ENCODE peak calls at places on chromosomes 6 and 20, in nine cellular contexts. One of them, this sample, is unnamed.

GRCh38 chr6:43922423-43923375 is 152.7 kb downstream of the VEGFA start:
- DNase-seq in NCI-H146: no peak
- DNase-seq in activated T-cell treated with anti-CD3 and anti-CD28 coated beads for 1 hour: no peak
- DNase-seq in right cardiac atrium: no peak
- DNase-seq in tibial artery: peak; percentile 41
- DNase-seq in germinal center: no peak
- DNase-seq in COLO829: no peak
- DNase-seq in heart right ventricle: no peak
- DNase-seq in KBM-7: no peak
- DNase-seq in this sample: peak; percentile 26

GRCh38 chr6:130964808-130965604 is 98.0 kb downstream of the EPB41L2 start:
- DNase-seq in right cardiac atrium: no peak
- DNase-seq in NCI-H146: no peak
- DNase-seq in tibial artery: no peak
- DNase-seq in germinal center: no peak
- DNase-seq in heart right ventricle: no peak
- DNase-seq in KBM-7: no peak
- DNase-seq in activated T-cell treated with anti-CD3 and anti-CD28 coated beads for 1 hour: no peak
- DNase-seq in COLO829: no peak
- DNase-seq in this sample: no peak

GRCh38 chr6:151536280-151536534 is 42.4 kb downstream of the CCDC170 start:
- DNase-seq in activated T-cell treated with anti-CD3 and anti-CD28 coated beads for 1 hour: no peak
- DNase-seq in tibial artery: no peak
- DNase-seq in COLO829: no peak
- DNase-seq in germinal center: no peak
- DNase-seq in KBM-7: no peak
- DNase-seq in heart right ventricle: no peak
- DNase-seq in NCI-H146: no peak
- DNase-seq in right cardiac atrium: no peak
- DNase-seq in this sample: no peak

GRCh38 chr20:57649617-57650015 is 29.4 kb upstream of the ZBP1 start:
- DNase-seq in activated T-cell treated with anti-CD3 and anti-CD28 coated beads for 1 hour: no peak
- DNase-seq in tibial artery: no peak
- DNase-seq in NCI-H146: no peak
- DNase-seq in COLO829: no peak
- DNase-seq in right cardiac atrium: peak; percentile 31
- DNase-seq in heart right ventricle: no peak
- DNase-seq in KBM-7: no peak
- DNase-seq in germinal center: no peak
- DNase-seq in this sample: no peak

GRCh38 chr20:43558412-43559146 is at the start of gene SGK2:
- DNase-seq in KBM-7: no peak
- DNase-seq in NCI-H146: no peak
- DNase-seq in heart right ventricle: no peak
- DNase-seq in COLO829: no peak
- DNase-seq in germinal center: no peak
- DNase-seq in tibial artery: no peak
- DNase-seq in activated T-cell treated with anti-CD3 and anti-CD28 coated beads for 1 hour: no peak
- DNase-seq in right cardiac atrium: no peak
- DNase-seq in this sample: peak; percentile 52

GRCh38 chr6:15480546-15480945 is 182.3 kb downstream of the DTNBP1 start:
- DNase-seq in activated T-cell treated with anti-CD3 and anti-CD28 coated beads for 1 hour: no peak
- DNase-seq in tibial artery: no peak
- DNase-seq in right cardiac atrium: no peak
- DNase-seq in KBM-7: no peak
- DNase-seq in heart right ventricle: no peak
- DNase-seq in COLO829: no peak
- DNase-seq in NCI-H146: no peak
- DNase-seq in germinal center: no peak
- DNase-seq in this sample: no peak

GRCh38 chr6:10520468-10520867 is 683 bp upstream of the GCNT2 start:
- DNase-seq in heart right ventricle: no peak
- DNase-seq in right cardiac atrium: no peak
- DNase-seq in germinal center: no peak
- DNase-seq in activated T-cell treated with anti-CD3 and anti-CD28 coated beads for 1 hour: no peak
- DNase-seq in NCI-H146: no peak
- DNase-seq in tibial artery: no peak
- DNase-seq in COLO829: no peak
- DNase-seq in KBM-7: peak; percentile 41
- DNase-seq in this sample: peak; percentile 74

GRCh38 chr6:38488876-38489275 is 150.9 kb downstream of the BTBD9 start:
- DNase-seq in activated T-cell treated with anti-CD3 and anti-CD28 coated beads for 1 hour: no peak
- DNase-seq in tibial artery: no peak
- DNase-seq in germinal center: no peak
- DNase-seq in NCI-H146: no peak
- DNase-seq in right cardiac atrium: no peak
- DNase-seq in KBM-7: no peak
- DNase-seq in COLO829: no peak
- DNase-seq in heart right ventricle: no peak
- DNase-seq in this sample: no peak

GRCh38 chr6:25263602-25264001 is 15.6 kb upstream of the CARMIL1 start:
- DNase-seq in COLO829: peak; percentile 53
- DNase-seq in tibial artery: no peak
- DNase-seq in right cardiac atrium: no peak
- DNase-seq in germinal center: no peak
- DNase-seq in heart right ventricle: no peak
- DNase-seq in KBM-7: no peak
- DNase-seq in activated T-cell treated with anti-CD3 and anti-CD28 coated beads for 1 hour: no peak
- DNase-seq in NCI-H146: no peak
- DNase-seq in this sample: peak; percentile 51